ENCODE peak calls at places on chromosomes 2 and 18, in ten cellular contexts. U is RWPE1, G is endodermal cell, W is heart left ventricle, N is choroid plexus epithelial cell, J is prostate gland, D is neural crest cell, E is astrocyte of the cerebellum, S is tibial artery, Q is epithelial cell of esophagus. H is an unnamed sample.

GRCh38 chr2:1731963-1732768 is 12.1 kb downstream of the PXDN start:
- DNase-seq in U (no peak), G (peak), W (peak), N (peak), J (no peak), D (no peak), E (peak), S (peak), Q (no peak), H (peak)

GRCh38 chr18:35582899-35583558 is 1.5 kb downstream of the GALNT1 start:
- DNase-seq in U (no peak), G (no peak), W (no peak), N (peak), J (peak), D (no peak), E (peak), S (no peak), Q (peak), H (no peak)

GRCh38 chr2:28452534-28453081 is 43.3 kb upstream of the PLB1 start:
- DNase-seq in U (peak), G (peak), W (peak), N (peak), J (peak), D (peak), E (no peak), S (peak), Q (peak), H (peak)

GRCh38 chr2:237306083-237306786 is 107.7 kb downstream of the COL6A3 start:
- DNase-seq in U (no peak), G (no peak), W (no peak), N (peak), J (no peak), D (no peak), E (peak), S (no peak), Q (no peak), H (no peak)

GRCh38 chr2:117123362-117123761 is 691.1 kb upstream of the DDX18 start:
- DNase-seq in U (no peak), G (no peak), W (no peak), N (no peak), J (no peak), D (no peak), E (no peak), S (no peak), Q (no peak), H (no peak)

GRCh38 chr18:55470826-55471225 is 117.2 kb downstream of the TCF4 start:
- DNase-seq in U (no peak), G (no peak), W (no peak), N (no peak), J (no peak), D (no peak), E (no peak), S (no peak), Q (no peak), H (no peak)

GRCh38 chr2:29021886-29022285 is 40.8 kb downstream of the TOGARAM2 start:
- DNase-seq in U (no peak), G (no peak), W (no peak), N (no peak), J (no peak), D (no peak), E (no peak), S (no peak), Q (no peak), H (no peak)

GRCh38 chr2:150041721-150042450 is 445.6 kb downstream of the RND3 start:
- DNase-seq in U (no peak), G (no peak), W (no peak), N (no peak), J (no peak), D (no peak), E (no peak), S (no peak), Q (peak), H (no peak)

GRCh38 chr2:221197223-221197622 is 374.9 kb downstream of the EPHA4 start:
- DNase-seq in U (no peak), G (no peak), W (no peak), N (no peak), J (no peak), D (no peak), E (no peak), S (no peak), Q (no peak), H (no peak)

GRCh38 chr2:119387381-119388129 is 20.8 kb downstream of the DBI start:
- DNase-seq in U (no peak), G (peak), W (peak), N (peak), J (peak), D (no peak), E (peak), S (peak), Q (peak), H (peak)

GRCh38 chr2:96111823-96112500 is 4.4 kb downstream of the ADRA2B start:
- DNase-seq in U (no peak), G (peak), W (no peak), N (no peak), J (no peak), D (no peak), E (no peak), S (peak), Q (no peak), H (peak)

GRCh38 chr2:128308889-128309288 is 9.8 kb downstream of the HS6ST1 start:
- DNase-seq in U (no peak), G (no peak), W (peak), N (no peak), J (no peak), D (no peak), E (no peak), S (no peak), Q (no peak), H (no peak)

GRCh38 chr2:37600735-37601134 is 70.7 kb downstream of the CDC42EP3 start:
- DNase-seq in U (no peak), G (no peak), W (no peak), N (no peak), J (no peak), D (no peak), E (no peak), S (no peak), Q (no peak), H (no peak)

GRCh38 chr2:69988086-69988635 is 26.7 kb upstream of the ASPRV1 start:
- DNase-seq in U (no peak), G (no peak), W (no peak), N (no peak), J (no peak), D (no peak), E (no peak), S (peak), Q (no peak), H (no peak)

GRCh38 chr18:58223717-58224424 is 179.8 kb downstream of the NEDD4L start:
- DNase-seq in U (peak), G (no peak), W (peak), N (peak), J (peak), D (no peak), E (no peak), S (no peak), Q (peak), H (no peak)

GRCh38 chr18:58218111-58218510 is 174.1 kb downstream of the NEDD4L start:
- DNase-seq in U (no peak), G (no peak), W (no peak), N (peak), J (no peak), D (no peak), E (no peak), S (no peak), Q (peak), H (no peak)

GRCh38 chr18:58224425-58224750 is 180.4 kb downstream of the NEDD4L start:
- DNase-seq in U (no peak), G (no peak), W (no peak), N (no peak), J (no peak), D (no peak), E (no peak), S (no peak), Q (no peak), H (no peak)

GRCh38 chr18:58222439-58223125 is 178.6 kb downstream of the NEDD4L start:
- DNase-seq in U (no peak), G (no peak), W (no peak), N (peak), J (no peak), D (no peak), E (no peak), S (no peak), Q (peak), H (no peak)

GRCh38 chr18:58221060-58221725 is 177.2 kb downstream of the NEDD4L start:
- DNase-seq in U (peak), G (peak), W (no peak), N (peak), J (peak), D (no peak), E (peak), S (no peak), Q (peak), H (no peak)
- TF ChIP-seq CTCF in U (no peak), G (no peak), W (no peak), N (no peak), J (no peak), D (no peak), E (no peak), S (no peak), Q (no peak), H (no peak)

GRCh38 chr18:31396796-31397195 is 20.2 kb downstream of the DSG4 start:
- DNase-seq in U (no peak), G (no peak), W (no peak), N (no peak), J (no peak), D (no peak), E (no peak), S (no peak), Q (no peak), H (no peak)
- TF ChIP-seq CTCF in U (no peak), G (peak), W (no peak), N (peak), J (no peak), D (peak), E (no peak), S (no peak), Q (no peak), H (no peak)

GRCh38 chr2:231685349-231686191 is 22.8 kb upstream of the PTMA start:
- DNase-seq in U (no peak), G (peak), W (no peak), N (no peak), J (no peak), D (no peak), E (no peak), S (no peak), Q (no peak), H (no peak)
- TF ChIP-seq CTCF in U (no peak), G (peak), W (no peak), N (peak), J (no peak), D (peak), E (peak), S (no peak), Q (no peak), H (no peak)

GRCh38 chr2:208252766-208253492 is 1.9 kb downstream of the IDH1 start:
- DNase-seq in U (no peak), G (no peak), W (no peak), N (no peak), J (no peak), D (no peak), E (no peak), S (no peak), Q (peak), H (no peak)

GRCh38 chr2:208254871-208255556 is at the start of gene IDH1:
- DNase-seq in U (peak), G (peak), W (peak), N (peak), J (peak), D (peak), E (peak), S (peak), Q (peak), H (peak)

GRCh38 chr2:208253518-208254117 is 1.3 kb downstream of the IDH1 start:
- DNase-seq in U (no peak), G (no peak), W (no peak), N (no peak), J (no peak), D (no peak), E (no peak), S (no peak), Q (peak), H (no peak)

GRCh38 chr2:208255557-208256106 is 761 bp upstream of the IDH1 start:
- DNase-seq in U (no peak), G (no peak), W (no peak), N (no peak), J (no peak), D (no peak), E (no peak), S (no peak), Q (no peak), H (no peak)

GRCh38 chr2:208254118-208254870 is 577 bp downstream of the IDH1 start:
- DNase-seq in U (peak), G (peak), W (peak), N (peak), J (peak), D (peak), E (no peak), S (peak), Q (peak), H (peak)
- TF ChIP-seq CTCF in U (peak), G (peak), W (peak), N (peak), J (peak), D (peak), E (peak), S (peak), Q (peak), H (peak)

GRCh38 chr18:23778828-23779227 is 89.6 kb downstream of the LAMA3 start:
- DNase-seq in U (no peak), G (no peak), W (no peak), N (no peak), J (no peak), D (no peak), E (no peak), S (no peak), Q (no peak), H (no peak)

GRCh38 chr18:23776306-23776705 is 87.1 kb downstream of the LAMA3 start:
- DNase-seq in U (no peak), G (peak), W (no peak), N (peak), J (no peak), D (no peak), E (no peak), S (no peak), Q (no peak), H (no peak)

GRCh38 chr18:23784811-23785245 is 95.6 kb downstream of the LAMA3 start:
- DNase-seq in U (peak), G (no peak), W (peak), N (peak), J (no peak), D (no peak), E (peak), S (no peak), Q (peak), H (no peak)

DNA sequence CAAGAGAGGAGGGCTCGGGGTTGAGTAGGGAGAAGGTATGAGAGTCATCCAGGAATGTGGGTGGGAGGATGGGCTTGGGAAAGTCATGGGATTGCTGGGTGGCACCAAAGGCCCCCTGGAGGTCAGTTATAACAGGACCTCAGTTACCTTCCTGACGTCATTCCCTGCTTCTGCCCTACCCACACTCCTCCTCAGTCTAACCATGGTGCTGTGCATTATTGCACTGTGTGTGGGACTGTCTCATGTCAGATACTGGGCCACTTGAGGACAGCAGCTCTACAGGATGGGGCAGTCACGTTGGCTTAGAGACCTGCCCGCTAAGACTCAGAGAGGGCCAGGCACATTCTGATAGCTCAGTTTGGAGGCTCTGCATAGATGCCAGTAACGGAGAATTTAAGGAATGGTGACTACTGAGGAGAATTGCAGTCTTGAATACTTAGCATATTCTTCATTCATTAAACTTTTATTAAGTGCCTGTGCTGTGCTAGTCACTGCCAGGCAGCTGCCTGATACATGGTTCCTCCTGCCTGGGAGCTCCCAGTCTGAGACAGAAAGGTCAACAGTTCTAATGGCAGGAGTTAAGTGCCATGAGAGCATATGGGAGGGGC is 90.5 kb downstream of the LAMA3 start:
- DNase-seq in U (peak), G (peak), W (no peak), N (peak), J (no peak), D (no peak), E (no peak), S (no peak), Q (peak), H (no peak)
- TF ChIP-seq CTCF in U (no peak), G (peak), W (no peak), N (no peak), J (no peak), D (peak), E (no peak), S (no peak), Q (no peak), H (no peak)

GRCh38 chr18:66534110-66534509 is 69.8 kb downstream of the CDH19 start:
- DNase-seq in U (no peak), G (no peak), W (no peak), N (no peak), J (no peak), D (no peak), E (no peak), S (no peak), Q (no peak), H (no peak)

GRCh38 chr18:66533693-66534092 is 70.2 kb downstream of the CDH19 start:
- DNase-seq in U (no peak), G (no peak), W (no peak), N (no peak), J (no peak), D (no peak), E (no peak), S (no peak), Q (no peak), H (no peak)
- TF ChIP-seq CTCF in U (no peak), G (peak), W (no peak), N (no peak), J (no peak), D (peak), E (no peak), S (no peak), Q (peak), H (no peak)

DNA sequence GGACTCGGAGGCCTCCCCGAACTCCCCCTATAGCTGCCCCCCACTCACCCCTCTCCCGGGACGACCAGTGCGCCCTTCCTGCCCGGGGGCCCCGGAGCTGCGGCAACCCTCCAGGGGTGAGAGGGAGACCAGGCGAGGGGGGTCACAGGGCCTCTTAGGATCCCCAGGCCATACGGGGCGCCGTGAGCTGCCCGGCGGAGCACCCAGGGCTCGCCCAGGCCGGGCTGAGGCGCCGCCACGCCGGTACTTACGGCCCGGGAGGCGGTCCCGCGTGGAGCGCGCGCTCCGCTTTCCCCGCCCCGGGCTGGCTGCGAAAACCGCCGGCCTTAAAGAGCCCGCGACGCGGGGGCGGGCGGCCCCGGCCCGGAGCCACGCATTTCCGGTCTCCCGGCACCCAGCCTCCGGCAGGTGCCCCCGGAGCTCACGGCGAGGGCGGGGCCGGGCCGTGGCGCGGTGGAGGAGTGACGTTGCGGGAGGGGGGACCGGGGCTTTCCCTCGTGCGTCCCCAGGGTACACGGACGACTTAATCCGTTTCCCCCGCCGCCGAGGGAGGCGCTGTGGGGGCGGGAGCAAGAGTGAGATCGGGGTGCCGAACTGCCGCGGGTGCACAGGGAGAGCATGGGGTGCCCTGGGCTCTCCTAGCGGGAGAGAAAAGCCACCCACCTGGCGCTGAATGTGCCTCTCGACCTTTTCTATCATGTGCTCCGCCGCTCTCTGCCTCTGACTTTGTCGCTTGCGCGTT is at the start of gene METTL21A:
- DNase-seq in U (peak), G (peak), W (peak), N (peak), J (peak), D (peak), E (no peak), S (peak), Q (peak), H (peak)
- TF ChIP-seq CTCF in U (peak), G (no peak), W (peak), N (peak), J (peak), D (peak), E (peak), S (peak), Q (peak), H (peak)

H was measured in CD14-positive monocyte.